ENCODE peak calls at places on chromosomes 4 and X, in six cellular contexts. T is neural progenitor cell, V is GM23248, F is fibroblast of lung, M is K562, P is IMR-90. H is an unnamed sample. For H3K4me1 and H4K20me1, the result is how much of the 10 kb centered on the place peaks cover.

GRCh38 chr4:140469806-140470733 is 28.0 kb downstream of the MGAT4D start:
- DNase-seq in T (peak), V (no peak), F (no peak), M (no peak), P (no peak), H (no peak)

GRCh38 chrX:111116666-111117065 is 20.7 kb downstream of the PAK3 start:
- DNase-seq in T (no peak), V (no peak), F (no peak), M (no peak), P (no peak), H (no peak)

GRCh38 chrX:9927638-9928037 is 39.5 kb upstream of the CLDN34 start:
- DNase-seq in T (no peak), V (no peak), F (no peak), M (no peak), P (no peak), H (no peak)

GRCh38 chr4:98648602-98649001 is 9.8 kb downstream of the TSPAN5 start:
- DNase-seq in T (no peak), V (no peak), F (no peak), M (no peak), P (no peak), H (no peak)

GRCh38 chrX:70434352-70434866 is 10.2 kb upstream of the DLG3 start:
- DNase-seq in T (peak), V (peak), F (peak), M (peak), P (peak), H (peak)

GRCh38 chr4:168651374-168651773 is 154.5 kb downstream of the PALLD start:
- DNase-seq in T (peak), V (no peak), F (no peak), M (no peak), P (no peak), H (no peak)

GRCh38 chrX:40120838-40121580 is 23.3 kb upstream of the BCOR start:
- DNase-seq in T (no peak), V (no peak), F (no peak), M (no peak), P (no peak), H (no peak)

GRCh38 chrX:122625821-122626220 is 558.3 kb upstream of the GRIA3 start:
- DNase-seq in T (no peak), V (peak), F (peak), M (no peak), P (peak), H (no peak)

GRCh38 chr4:88619973-88620372 is 27.7 kb downstream of the HERC3 start:
- DNase-seq in T (no peak), V (peak), F (peak), M (no peak), P (peak), H (peak)

GRCh38 chr4:109631709-109632108 is 71.5 kb downstream of the CASP6 start:
- DNase-seq in T (peak), V (peak), F (peak), M (no peak), P (peak), H (no peak)

GRCh38 chr4:186931519-186931918 is 207.9 kb upstream of the FAT1 start:
- DNase-seq in T (no peak), V (peak), F (peak), M (no peak), P (peak), H (no peak)

GRCh38 chr4:110196871-110197420 is 1.5 kb downstream of the ELOVL6 start:
- DNase-seq in T (peak), V (peak), F (no peak), M (peak), P (peak), H (peak)

GRCh38 chrX:48598645-48599044 is 1.4 kb downstream of the WDR13 start:
- DNase-seq in T (no peak), V (no peak), F (no peak), M (no peak), P (no peak), H (no peak)

GRCh38 chr4:76956961-76957738 is 7.6 kb downstream of the SEPTIN11 start:
- DNase-seq in T (no peak), V (peak), F (peak), M (no peak), P (no peak), H (no peak)

GRCh38 chrX:39613997-39614679 is 483.6 kb downstream of the BCOR start:
- DNase-seq in T (peak), V (no peak), F (no peak), M (no peak), P (no peak), H (no peak)

GRCh38 chr4:99209671-99210070 is 9.4 kb downstream of the ADH6 start:
- DNase-seq in T (no peak), V (peak), F (no peak), M (no peak), P (peak), H (no peak)

GRCh38 chr4:159420162-159421057 is 317.5 kb downstream of the RAPGEF2 start:
- DNase-seq in T (no peak), V (no peak), F (no peak), M (no peak), P (no peak), H (no peak)

GRCh38 chrX:72621619-72622485 is 49.2 kb upstream of the HDAC8 start:
- DNase-seq in T (no peak), V (peak), F (peak), M (no peak), P (peak), H (no peak)

GRCh38 chrX:71367396-71367795 is 1.2 kb downstream of the TAF1 start:
- DNase-seq in T (no peak), V (peak), F (no peak), M (peak), P (no peak), H (no peak)

GRCh38 chrX:37405954-37406353 is 56.8 kb downstream of the PRRG1 start:
- DNase-seq in T (no peak), V (peak), F (peak), M (peak), P (peak), H (no peak)

GRCh38 chr4:147760695-147761094 is 28.8 kb downstream of the ARHGAP10 start:
- DNase-seq in T (no peak), V (no peak), F (no peak), M (no peak), P (no peak), H (no peak)

GRCh38 chr4:52825311-52826090 is 36.6 kb upstream of the RASL11B start:
- DNase-seq in T (no peak), V (peak), F (no peak), M (no peak), P (peak), H (no peak)

GRCh38 chrX:2540426-2540942 is 39.7 kb upstream of the DHRSX start:
- DNase-seq in T (no peak), V (no peak), F (no peak), M (no peak), P (no peak), H (no peak)

GRCh38 chrX:24145340-24146186 is 4.0 kb upstream of the ZFX start:
- DNase-seq in T (no peak), V (peak), F (peak), M (no peak), P (peak), H (no peak)

GRCh38 chr4:54930226-54930625 is 195.2 kb downstream of the KDR start:
- DNase-seq in T (no peak), V (peak), F (no peak), M (no peak), P (peak), H (no peak)

GRCh38 chr4:95061220-95061619 is 303.5 kb downstream of the BMPR1B start:
- DNase-seq in T (peak), V (no peak), F (no peak), M (no peak), P (peak), H (no peak)

GRCh38 chr4:95059630-95060029 is 301.9 kb downstream of the BMPR1B start:
- DNase-seq in T (no peak), V (no peak), F (peak), M (no peak), P (no peak), H (no peak)
- H3K4me1 ChIP-seq in T (under half), V (under half), F (under half), M (under half), P (under half), H (under half)

GRCh38 chr4:182929296-182929695 is 12.1 kb upstream of the DCTD start:
- DNase-seq in T (no peak), V (peak), F (peak), M (no peak), P (peak), H (no peak)

GRCh38 chr4:182932651-182933050 is 15.5 kb upstream of the DCTD start:
- DNase-seq in T (no peak), V (no peak), F (peak), M (no peak), P (peak), H (no peak)

GRCh38 chr4:182928061-182928460 is 10.9 kb upstream of the DCTD start:
- DNase-seq in T (peak), V (no peak), F (no peak), M (peak), P (no peak), H (no peak)

GRCh38 chr4:182927505-182927904 is 10.3 kb upstream of the DCTD start:
- DNase-seq in T (no peak), V (no peak), F (no peak), M (no peak), P (no peak), H (no peak)

DNA sequence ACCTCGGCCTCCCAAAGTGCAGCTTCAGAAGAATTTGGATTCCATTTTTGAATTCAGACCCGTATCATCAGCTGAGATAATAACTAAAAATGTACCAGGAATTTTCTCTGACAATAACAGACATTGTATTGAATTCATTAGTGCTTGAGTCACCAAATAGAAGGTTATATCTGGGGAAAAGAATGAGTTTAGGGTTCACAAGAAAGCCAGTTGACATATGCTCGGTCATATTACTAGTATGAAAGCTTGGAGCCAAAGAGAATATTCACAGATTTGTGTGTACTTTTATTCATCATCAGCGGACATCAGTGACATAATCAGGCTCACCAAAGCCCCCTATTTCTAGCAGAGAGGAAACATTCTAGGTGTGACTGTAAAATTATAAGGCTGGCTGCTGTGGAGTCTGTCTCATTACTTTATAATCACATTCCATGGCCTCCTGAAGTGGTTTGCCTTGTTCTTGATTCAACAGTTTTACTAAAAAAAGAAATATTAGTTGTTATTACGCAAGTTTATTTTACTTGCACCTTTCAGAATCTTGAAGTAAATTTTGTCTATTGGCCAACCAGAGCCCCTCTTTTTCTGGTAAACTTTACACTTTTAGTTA is 14.6 kb upstream of the DCTD start:
- DNase-seq in T (no peak), V (peak), F (no peak), M (no peak), P (peak), H (no peak)
- H2AFZ ChIP-seq in T (no peak), V (peak), F (no peak), M (no peak), P (no peak), H (no peak)

GRCh38 chrX:135605906-135606305 is 85.4 kb downstream of the INTS6L start:
- DNase-seq in T (no peak), V (no peak), F (no peak), M (no peak), P (no peak), H (no peak)
- H4K20me1 ChIP-seq in T (under half), V (under half), F (under half), M (under half), P (under half), H (under half)

GRCh38 chrX:66053414-66053813 is 13.5 kb upstream of the VSIG4 start:
- DNase-seq in T (no peak), V (no peak), F (no peak), M (no peak), P (no peak), H (no peak)

GRCh38 chrX:66051989-66052388 is 12.1 kb upstream of the VSIG4 start:
- DNase-seq in T (no peak), V (no peak), F (no peak), M (no peak), P (no peak), H (no peak)

GRCh38 chrX:66049056-66049455 is 9.2 kb upstream of the VSIG4 start:
- DNase-seq in T (no peak), V (no peak), F (no peak), M (no peak), P (no peak), H (no peak)

GRCh38 chrX:66046612-66047235 is 6.8 kb upstream of the VSIG4 start:
- DNase-seq in T (no peak), V (peak), F (no peak), M (peak), P (no peak), H (peak)

GRCh38 chrX:66050140-66050569 is 10.3 kb upstream of the VSIG4 start:
- DNase-seq in T (no peak), V (no peak), F (no peak), M (peak), P (no peak), H (no peak)
- H3K4me1 ChIP-seq in T (under half), V (under half), F (under half), M (under half), P (under half), H (under half)

DNA sequence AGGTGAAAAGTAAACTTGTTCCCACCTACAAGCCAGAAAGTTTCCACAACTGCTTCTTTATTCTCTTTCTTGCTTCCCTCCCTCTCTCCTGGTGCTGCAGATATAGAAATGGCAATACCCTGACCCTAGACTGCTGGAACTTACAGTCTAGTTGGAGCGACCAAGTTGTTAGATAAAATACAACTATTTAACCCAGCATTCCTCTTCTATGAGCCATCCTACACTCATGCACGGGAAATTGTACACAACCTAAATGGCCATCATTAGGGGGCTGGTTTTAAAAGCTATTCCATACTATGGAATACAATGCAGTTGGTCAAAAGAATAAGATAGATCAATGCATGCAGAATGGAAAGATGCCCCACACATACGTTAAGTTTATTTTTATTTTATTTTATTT is 41.1 kb downstream of the PJA1 start:
- DNase-seq in T (no peak), V (peak), F (no peak), M (no peak), P (peak), H (no peak)
- H2AFZ ChIP-seq in T (no peak), V (no peak), F (no peak), M (no peak), P (peak), H (no peak)

DNA sequence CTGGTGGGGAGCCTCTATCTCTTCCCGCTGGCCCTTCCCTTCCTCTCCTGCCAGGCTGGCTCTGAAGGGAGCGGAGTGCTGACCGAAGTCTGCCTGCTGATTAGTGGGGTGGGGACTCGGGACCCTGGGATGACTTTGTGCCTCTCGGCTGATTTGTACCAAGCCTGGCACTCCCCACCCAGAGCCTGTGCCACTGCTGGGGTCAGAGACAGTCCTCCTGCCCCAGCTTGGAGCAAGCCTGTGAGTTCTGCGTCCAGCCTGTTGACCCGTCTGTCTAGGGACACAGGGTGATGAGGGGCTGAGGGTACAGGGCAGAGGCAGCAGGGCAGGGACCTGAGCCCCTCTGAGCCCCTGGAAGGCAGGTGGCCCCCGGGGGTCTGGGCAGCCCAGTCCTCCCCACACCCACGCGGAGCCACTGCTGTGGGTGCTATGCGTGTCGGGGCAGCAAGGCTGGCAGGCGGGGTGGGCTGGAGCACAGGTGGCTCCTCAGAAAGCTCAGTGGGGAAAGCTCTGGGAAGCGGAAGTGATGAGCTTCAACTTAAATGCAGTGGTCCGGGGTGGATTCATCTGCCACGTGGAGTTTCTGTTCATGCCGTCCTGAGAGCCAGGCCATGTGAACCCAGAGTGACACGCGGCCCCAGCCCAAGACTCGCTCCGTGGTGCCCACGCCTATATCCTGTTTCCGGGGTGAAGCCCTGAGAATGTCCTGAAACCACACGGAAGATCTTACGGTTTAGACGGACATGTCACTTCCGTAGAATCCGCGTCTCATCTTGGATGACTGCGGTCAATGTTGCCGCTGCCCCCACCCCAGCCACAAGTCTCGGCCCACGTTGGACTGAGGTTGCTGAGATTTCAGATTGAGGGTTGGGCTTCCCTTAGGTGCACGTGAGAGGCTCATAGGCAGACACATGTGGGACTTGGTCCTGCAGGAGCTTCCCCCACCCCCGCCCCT is 21.1 kb upstream of the UVSSA start:
- DNase-seq in T (no peak), V (no peak), F (no peak), M (no peak), P (no peak), H (no peak)
- H4K20me1 ChIP-seq in T (under half), V (under half), F (under half), M (under half), P (under half), H (under half)

DNA sequence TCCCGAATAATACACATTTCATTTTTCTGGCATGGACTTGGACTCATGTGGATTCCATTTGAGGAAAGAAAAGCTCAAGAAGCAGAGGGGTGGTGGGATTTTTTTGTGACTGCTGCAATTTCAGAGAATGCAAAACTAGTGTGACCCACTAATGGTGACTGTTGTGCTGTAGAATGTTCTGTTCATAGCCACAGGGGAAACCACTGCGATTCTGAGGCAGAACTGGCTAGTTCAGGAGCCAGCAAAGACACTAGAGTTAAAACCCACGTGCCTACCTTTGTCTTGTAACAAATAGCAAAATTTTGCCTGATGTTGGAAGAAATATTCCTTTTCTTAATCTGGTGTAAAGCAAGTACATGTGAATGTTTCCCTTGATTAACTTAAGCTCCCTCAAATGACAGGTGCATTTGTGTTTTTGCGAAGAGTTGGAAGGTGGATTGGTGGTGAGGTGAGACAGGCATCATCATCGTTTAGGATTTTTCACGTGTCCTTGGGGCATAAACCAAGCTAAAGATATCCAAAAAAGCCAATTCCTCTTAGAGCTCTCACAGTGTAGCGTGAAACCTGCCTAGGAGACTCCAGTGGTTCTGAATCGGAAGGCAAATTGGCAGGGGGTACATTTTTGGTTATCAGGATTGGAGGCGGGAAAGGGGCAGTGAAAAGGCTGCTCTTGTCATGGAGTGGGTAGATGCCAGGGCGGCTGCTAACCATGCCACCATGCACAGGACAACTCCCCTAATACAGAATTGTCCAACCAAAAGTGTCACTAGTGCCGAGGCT is 38.1 kb upstream of the FAM9C start:
- DNase-seq in T (no peak), V (no peak), F (no peak), M (no peak), P (no peak), H (no peak)
- H3K4me1 ChIP-seq in T (under half), V (under half), F (under half), M (under half), P (under half), H (under half)

DNA sequence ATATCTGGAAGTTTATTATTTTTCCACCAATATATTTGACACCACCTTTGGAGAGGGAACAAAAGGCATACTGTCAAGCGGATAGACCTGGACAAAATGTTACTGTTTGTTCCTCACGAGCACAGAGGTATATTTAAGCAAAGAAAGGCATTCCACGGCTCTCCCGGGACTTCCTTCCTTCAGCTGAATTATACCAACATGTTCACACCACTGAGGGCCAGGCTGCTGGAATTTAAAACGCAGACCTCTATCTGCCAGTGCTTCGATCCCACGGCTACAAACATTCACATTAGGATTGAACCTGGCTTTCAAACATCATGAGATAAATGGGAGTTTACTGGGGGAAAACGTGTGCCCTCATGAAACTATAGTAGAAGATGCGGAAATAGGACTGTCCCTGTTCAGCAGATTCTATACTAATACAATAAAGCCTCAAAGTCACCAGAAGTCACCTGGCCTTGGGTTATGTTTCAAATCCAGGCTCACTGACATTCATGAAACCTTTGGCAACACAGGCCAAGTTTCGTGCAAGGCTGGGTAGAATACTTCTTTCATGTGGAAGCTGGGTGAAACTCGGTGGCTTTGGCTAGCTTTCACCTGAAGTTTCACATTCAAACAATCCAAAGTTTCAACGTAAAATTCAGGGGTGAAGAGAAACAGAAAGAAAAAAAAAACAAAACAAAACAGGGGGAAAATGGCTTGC is 39.5 kb downstream of the SORBS2 start:
- DNase-seq in T (no peak), V (no peak), F (no peak), M (no peak), P (no peak), H (no peak)
- H2AFZ ChIP-seq in T (no peak), V (no peak), F (no peak), M (no peak), P (no peak), H (no peak)